ENCODE peak calls at places on chromosomes 11 and 22, in four cellular contexts. Y, F, A and M are unnamed samples.

GRCh38 chr11:120139316-120140069 is 1.6 kb upstream of the TRIM29 start:
- DNase-seq in A (no peak), F (no peak), Y (no peak), M (no peak)

GRCh38 chr11:84564180-84564866 is 1062.8 kb downstream of the DLG2 start:
- DNase-seq in Y (no peak), A (peak; percentile 28), F (peak; percentile 9), M (peak; percentile 41)

GRCh38 chr22:22576244-22576988 is 17.4 kb upstream of the PRAME start:
- DNase-seq in A (peak; percentile 28), F (peak; percentile 3), Y (no peak), M (peak; percentile 21)

GRCh38 chr11:122709042-122709760 is 53.7 kb downstream of the UBASH3B start:
- DNase-seq in F (no peak), Y (no peak), A (peak; percentile 88), M (peak; percentile 54)

GRCh38 chr22:37782340-37783168 is 25.2 kb upstream of the GCAT start:
- DNase-seq in F (no peak), A (peak; percentile 92), Y (no peak), M (peak; percentile 57)

GRCh38 chr11:130916238-130916855 is at the start of gene SNX19:
- DNase-seq in A (peak; percentile 90), F (peak; percentile 73), Y (peak; percentile 85), M (peak; percentile 83)

GRCh38 chr11:124481365-124482323 is 36.1 kb upstream of the OR8B8 start:
- DNase-seq in Y (no peak), F (peak; percentile 22), A (peak; percentile 46), M (peak; percentile 87)

GRCh38 chr11:122902951-122903350 is 20.4 kb downstream of the JHY start:
- DNase-seq in A (no peak), Y (no peak), F (no peak), M (no peak)

GRCh38 chr11:75823415-75823814 is 8.4 kb downstream of the UVRAG start:
- DNase-seq in Y (no peak), F (no peak), A (no peak), M (no peak)